ENCODE peak calls at places on chromosomes 13 and 19, in six cellular contexts. R is RWPE1; W is M059J; G is activated naive CD4-positive, alpha-beta T cell treated with anti-CD3 and anti-CD28 coated beads, Interleukin-2, amount 50 U/mL, for 72 hours; Q is pancreas; B is stimulated activated CD4-positive, alpha-beta T cell treated with anti-CD3 and anti-CD28 coated beads, Interleukin-1b, Interleukin-23, amount 100 ng/mL, for 24 hours. J is an unnamed sample.

GRCh38 chr13:50678464-50679162 is 164.9 kb downstream of the DLEU7 start:
- DNase-seq in G (no peak), W (peak), B (no peak), R (no peak), Q (no peak), J (peak)

GRCh38 chr13:114049026-114049425 is 75.2 kb upstream of the C13orf46 start:
- DNase-seq in G (peak), W (no peak), Q (no peak), R (no peak), B (peak), J (no peak)

GRCh38 chr13:63449549-63449948 is 2033.9 kb upstream of the PCDH20 start:
- DNase-seq in G (no peak), B (no peak), W (peak), Q (no peak), R (no peak), J (no peak)

GRCh38 chr19:50178859-50179537 is 15.9 kb upstream of the IZUMO2 start:
- DNase-seq in B (no peak), Q (no peak), R (no peak), W (peak), G (no peak), J (peak)

GRCh38 chr13:50126378-50127016 is 111.3 kb downstream of the KCNRG start:
- DNase-seq in R (no peak), Q (no peak), B (no peak), G (no peak), W (peak), J (peak)

GRCh38 chr13:109971745-109972090 is 185.3 kb upstream of the IRS2 start:
- DNase-seq in B (no peak), R (peak), Q (no peak), W (peak), G (no peak), J (peak)

GRCh38 chr19:8487137-8487851 is 15.1 kb downstream of the PRAM1 start:
- DNase-seq in B (peak), W (no peak), R (no peak), Q (no peak), G (peak), J (no peak)

GRCh38 chr19:57191141-57192063 is at the start of gene ZNF264:
- DNase-seq in W (peak), B (peak), R (peak), Q (peak), G (peak), J (peak)

GRCh38 chr19:39413903-39414608 is 1.6 kb downstream of the PLEKHG2 start:
- DNase-seq in B (no peak), G (no peak), R (no peak), Q (peak), W (no peak), J (no peak)

GRCh38 chr13:34161829-34162544 is 344.0 kb downstream of the RFC3 start:
- DNase-seq in G (no peak), W (peak), B (no peak), Q (no peak), R (peak), J (peak)

GRCh38 chr19:49361438-49362047 is 673 bp downstream of the TEAD2 start:
- DNase-seq in G (no peak), R (peak), Q (peak), B (no peak), W (peak), J (peak)

GRCh38 chr19:13100871-13101589 is 1.6 kb downstream of the LYL1 start:
- DNase-seq in G (no peak), W (no peak), Q (no peak), R (no peak), B (no peak), J (no peak)